ENCODE peak calls at places on chromosomes 12 and 14, in nine cellular contexts. I, U, O, D, P, Q, V, Y and S are unnamed samples.

GRCh38 chr14:98695809-98696208 is 576.2 kb downstream of the BCL11B start:
- DNase-seq in V (no peak), U (no peak), I (no peak), P (no peak), O (no peak), Q (no peak), D (no peak), Y (no peak), S (no peak)

GRCh38 chr14:104937694-104938365 is 13.2 kb downstream of the PLD4 start:
- DNase-seq in D (no peak), I (no peak), V (no peak), Y (no peak), P (no peak), U (no peak), O (no peak), Q (no peak), S (no peak)

GRCh38 chr14:36633580-36633979 is 28.1 kb upstream of the PAX9 start:
- DNase-seq in I (no peak), Y (no peak), U (no peak), D (no peak), Q (no peak), P (no peak), O (no peak), V (no peak), S (no peak)

GRCh38 chr12:60196366-60196765 is 600.5 kb downstream of the SLC16A7 start:
- DNase-seq in I (no peak), O (no peak), Y (no peak), P (no peak), U (no peak), D (no peak), V (no peak), Q (no peak), S (no peak)

GRCh38 chr14:81276699-81277069 is 55.9 kb upstream of the GTF2A1 start:
- DNase-seq in Q (no peak), V (no peak), D (no peak), P (no peak), U (no peak), I (no peak), Y (no peak), O (no peak), S (no peak)

GRCh38 chr12:80472241-80472640 is 28.2 kb downstream of the PTPRQ start:
- DNase-seq in Y (no peak), Q (no peak), V (no peak), U (no peak), O (no peak), D (peak; percentile 40), P (no peak), I (no peak), S (no peak)

GRCh38 chr12:52772188-52772587 is 5.0 kb downstream of the KRT76 start:
- DNase-seq in O (no peak), U (no peak), Q (no peak), P (no peak), I (no peak), D (no peak), Y (no peak), V (no peak), S (no peak)

GRCh38 chr12:108305520-108305919 is 33.6 kb downstream of the CMKLR1 start:
- DNase-seq in D (peak; percentile 93), U (no peak), O (no peak), Y (peak; percentile 93), I (no peak), V (peak; percentile 41), P (no peak), Q (peak; percentile 38), S (peak; percentile 12)

GRCh38 chr12:674272-674781 is 11.1 kb upstream of the NINJ2 start:
- DNase-seq in Y (no peak), Q (no peak), U (no peak), O (peak; percentile 27), P (no peak), I (peak; percentile 40), V (no peak), D (no peak), S (no peak)

GRCh38 chr14:39977198-39977597 is 545.0 kb upstream of the FBXO33 start:
- DNase-seq in V (no peak), O (no peak), P (no peak), U (no peak), D (no peak), I (no peak), Q (no peak), Y (no peak), S (no peak)

GRCh38 chr12:130031571-130032189 is 127.9 kb upstream of the TMEM132D start:
- DNase-seq in V (no peak), Y (no peak), O (no peak), I (peak; percentile 59), Q (peak; percentile 66), U (peak; percentile 45), D (no peak), P (peak; percentile 73), S (no peak)